ENCODE peak calls at places on chromosomes 5 and 9, in nine cellular contexts. K, Y, J, L, W, E, D, T and H are unnamed samples.

GRCh38 chr5:77295863-77296378 is 85.4 kb downstream of the PDE8B start:
- DNase-seq in L (no peak), E (no peak), D (no peak), K (no peak), Y (no peak), T (no peak), J (no peak), W (no peak), H (no peak)

GRCh38 chr9:109319072-109319630 is 1.7 kb downstream of the EPB41L4B start:
- DNase-seq in Y (peak; percentile 77), L (no peak), E (no peak), T (peak; percentile 40), K (no peak), W (peak; percentile 44), D (no peak), J (no peak), H (no peak)

GRCh38 chr5:122078116-122078865 is at the start of gene LOX:
- DNase-seq in T (peak; percentile 36), E (peak; percentile 86), L (peak; percentile 95), W (peak; percentile 87), D (peak; percentile 78), J (peak; percentile 93), Y (peak; percentile 24), K (peak; percentile 98), H (no peak)

GRCh38 chr5:1184481-1184880 is 16.9 kb upstream of the SLC6A19 start:
- DNase-seq in J (no peak), L (no peak), W (no peak), K (no peak), T (peak; percentile 9), Y (no peak), E (no peak), D (no peak), H (no peak)

GRCh38 chr9:2157277-2158105 is 142.3 kb downstream of the SMARCA2 start:
- DNase-seq in L (peak; percentile 66), W (peak; percentile 65), D (peak; percentile 50), T (peak; percentile 51), Y (no peak), K (peak; percentile 81), J (peak; percentile 81), E (peak; percentile 76), H (peak; percentile 56)

GRCh38 chr9:135110416-135110815 is 22.9 kb downstream of the OLFM1 start:
- DNase-seq in L (no peak), J (no peak), D (no peak), Y (no peak), W (no peak), K (no peak), E (no peak), T (no peak), H (no peak)

GRCh38 chr5:164235176-164235914 is 729.9 kb downstream of the MAT2B start:
- DNase-seq in W (peak; percentile 17), K (peak; percentile 59), E (peak; percentile 84), Y (no peak), D (no peak), J (peak; percentile 81), T (no peak), L (no peak), H (no peak)

GRCh38 chr9:104506565-104506964 is 2.5 kb downstream of the OR13F1 start:
- DNase-seq in K (no peak), T (no peak), E (no peak), Y (no peak), L (no peak), W (no peak), D (no peak), J (no peak), H (no peak)

GRCh38 chr5:113172231-113172826 is 195.7 kb downstream of the DCP2 start:
- DNase-seq in E (no peak), W (no peak), L (no peak), K (no peak), Y (no peak), D (no peak), T (no peak), J (no peak), H (no peak)

GRCh38 chr5:98349251-98349989 is 424.0 kb upstream of the RGMB start:
- DNase-seq in D (no peak), T (no peak), J (peak; percentile 77), W (no peak), E (peak; percentile 54), Y (no peak), L (peak; percentile 88), K (peak; percentile 89), H (no peak)

GRCh38 chr5:25006734-25007133 is 362.0 kb upstream of the CDH10 start:
- DNase-seq in E (peak; percentile 69), J (no peak), Y (peak; percentile 11), K (peak; percentile 1), D (no peak), T (no peak), W (peak; percentile 44), L (no peak), H (no peak)

DNA sequence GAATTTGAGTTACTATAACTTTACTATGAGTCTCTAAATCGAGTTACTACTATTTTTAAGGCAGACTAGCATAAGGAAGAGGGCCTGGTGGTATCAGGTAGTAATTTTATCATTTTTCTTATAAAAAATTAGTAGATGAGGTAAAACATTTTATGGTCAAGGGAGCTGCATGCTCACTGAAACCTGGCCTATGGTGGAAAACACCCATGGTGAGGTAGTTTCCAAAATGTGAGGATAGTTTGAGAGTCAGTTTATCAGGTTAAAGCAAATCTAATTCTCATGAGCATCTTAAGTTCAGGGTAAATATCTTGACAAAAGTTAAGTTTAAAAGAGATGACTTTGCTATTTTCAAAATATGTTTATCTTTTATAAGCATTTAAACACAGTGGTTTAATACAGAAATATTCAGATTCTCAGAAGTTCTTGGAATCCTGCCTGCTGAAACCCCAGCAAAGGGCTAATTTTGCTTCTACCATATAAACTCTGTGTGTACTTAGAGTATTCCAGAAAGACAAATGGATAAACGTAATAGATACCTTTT is 10.0 kb downstream of the DDX4 start:
- DNase-seq in W (no peak), K (no peak), L (no peak), E (no peak), Y (no peak), J (no peak), T (no peak), D (no peak), H (no peak)
- H3K4me3 ChIP-seq in W (no peak overlapping the region), K (no peak overlapping the region), L (no peak overlapping the region), E (no peak overlapping the region), Y (no peak overlapping the region), J (no peak overlapping the region), T (no peak overlapping the region), D (no peak overlapping the region), H (no peak overlapping the region)

GRCh38 chr9:35510745-35511428 is 21.0 kb downstream of the RUSC2 start:
- DNase-seq in W (peak; percentile 88), K (peak; percentile 96), J (peak; percentile 95), T (peak; percentile 50), E (no peak), D (peak; percentile 71), Y (no peak), L (peak; percentile 89), H (no peak)
- H3K4me3 ChIP-seq in W (no peak overlapping the region), K (peak overlapping the region; percentile 7), J (no peak overlapping the region), T (no peak overlapping the region), E (no peak overlapping the region), D (no peak overlapping the region), Y (no peak overlapping the region), L (no peak overlapping the region), H (no peak overlapping the region)

GRCh38 chr5:154480847-154481246 is 2.8 kb upstream of the HAND1 start:
- DNase-seq in D (no peak), Y (no peak), E (no peak), L (no peak), W (no peak), J (no peak), K (no peak), T (no peak), H (no peak)

GRCh38 chr5:154478752-154479159 is 729 bp upstream of the HAND1 start:
- DNase-seq in T (no peak), D (no peak), K (no peak), W (peak; percentile 54), Y (no peak), L (no peak), E (no peak), J (peak; percentile 10), H (no peak)

GRCh38 chr5:154478224-154478565 is at the start of gene HAND1:
- DNase-seq in J (peak; percentile 21), W (peak; percentile 88), T (peak; percentile 47), L (no peak), K (peak; percentile 49), E (peak; percentile 62), D (peak; percentile 40), Y (peak; percentile 95), H (no peak)

GRCh38 chr5:154479944-154480750 is 2.1 kb upstream of the HAND1 start:
- DNase-seq in T (no peak), K (no peak), E (no peak), L (no peak), J (no peak), W (no peak), Y (no peak), D (no peak), H (no peak)

GRCh38 chr5:154479160-154479943 is 1.3 kb upstream of the HAND1 start:
- DNase-seq in W (no peak), J (no peak), Y (no peak), K (peak; percentile 29), E (no peak), L (no peak), T (no peak), D (no peak), H (no peak)
- H3K4me3 ChIP-seq in W (no peak overlapping the region), J (no peak overlapping the region), Y (no peak overlapping the region), K (no peak overlapping the region), E (no peak overlapping the region), L (no peak overlapping the region), T (no peak overlapping the region), D (peak overlapping the region; percentile 61), H (no peak overlapping the region)

GRCh38 chr9:19809422-19810269 is 20.8 kb upstream of the SLC24A2 start:
- DNase-seq in K (no peak), J (no peak), L (no peak), Y (no peak), T (no peak), W (no peak), E (no peak), D (no peak), H (no peak)

GRCh38 chr9:19812194-19812593 is 23.4 kb upstream of the SLC24A2 start:
- DNase-seq in Y (no peak), D (no peak), L (no peak), J (no peak), K (no peak), W (no peak), E (no peak), T (no peak), H (no peak)

GRCh38 chr9:19804431-19804830 is 15.6 kb upstream of the SLC24A2 start:
- DNase-seq in L (no peak), K (no peak), W (no peak), E (no peak), T (no peak), J (no peak), D (no peak), Y (no peak), H (no peak)

DNA sequence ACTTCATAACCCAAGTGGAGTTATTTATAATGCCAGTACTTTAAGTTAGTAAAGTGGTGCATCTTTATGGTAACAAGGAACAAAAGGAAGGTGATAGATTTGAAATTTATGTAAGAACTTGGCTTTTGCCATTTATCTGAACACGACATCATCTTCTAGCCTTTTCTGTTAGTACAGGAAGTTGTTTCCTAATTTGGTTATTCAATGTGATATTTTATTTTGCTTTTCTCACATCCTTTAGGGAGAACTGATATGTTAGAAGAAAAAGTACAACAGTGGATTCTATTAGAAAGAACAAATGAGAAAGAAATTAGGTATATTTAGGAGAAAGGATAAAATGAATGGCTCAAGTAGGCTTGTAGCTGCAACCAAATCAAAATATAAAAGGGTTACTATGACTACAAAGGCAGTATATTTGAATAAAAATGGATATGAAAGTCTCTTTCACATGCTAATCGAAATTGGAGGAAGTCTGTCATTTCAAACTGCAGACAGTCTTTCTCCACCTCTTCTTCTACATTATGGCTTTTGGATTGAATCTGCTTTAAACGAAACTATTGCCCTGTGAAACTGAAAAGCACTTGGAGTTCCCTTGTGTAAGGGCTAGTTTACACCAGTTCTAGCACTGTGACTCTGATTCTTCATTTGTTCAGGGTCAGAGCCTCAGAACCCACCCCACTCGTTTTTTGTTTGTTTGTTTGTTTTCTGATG is 18.5 kb upstream of the SLC24A2 start:
- DNase-seq in K (no peak), T (no peak), L (no peak), J (no peak), D (no peak), E (no peak), W (no peak), Y (no peak), H (no peak)
- H3K4me3 ChIP-seq in K (no peak overlapping the region), T (no peak overlapping the region), L (no peak overlapping the region), J (no peak overlapping the region), D (no peak overlapping the region), E (no peak overlapping the region), W (no peak overlapping the region), Y (no peak overlapping the region), H (no peak overlapping the region)